ENCODE peak calls at places on chromosomes 2 and 18, in six cellular contexts. I is fibroblast of lung, W is PC-3, J is left colon, Y is glomerular endothelial cell, A is NCI-H774. X is an unnamed sample.

GRCh38 chr2:55408946-55409868 is 10.4 kb downstream of the CCDC88A start:
- DNase-seq in I (peak), Y (no peak), A (no peak), W (no peak), J (no peak), X (no peak)

GRCh38 chr2:13682878-13683277 is 949.6 kb upstream of the LRATD1 start:
- DNase-seq in I (peak), W (peak), A (no peak), J (no peak), Y (no peak), X (no peak)

GRCh38 chr2:226969412-226969811 is 133.6 kb downstream of the RHBDD1 start:
- DNase-seq in Y (no peak), I (peak), A (no peak), J (no peak), W (no peak), X (no peak)

GRCh38 chr2:172674968-172675303 is 60.7 kb upstream of the RAPGEF4 start:
- DNase-seq in I (no peak), Y (no peak), J (no peak), A (no peak), W (no peak), X (no peak)

GRCh38 chr2:41136966-41137494 is 685.1 kb upstream of the SLC8A1 start:
- DNase-seq in A (no peak), W (peak), I (peak), Y (no peak), J (no peak), X (no peak)

GRCh38 chr2:128921740-128922139 is 603.1 kb upstream of the HS6ST1 start:
- DNase-seq in Y (no peak), J (no peak), I (no peak), W (no peak), A (no peak), X (no peak)

GRCh38 chr2:85425588-85425987 is 7.1 kb downstream of the SH2D6 start:
- DNase-seq in J (no peak), Y (no peak), W (no peak), A (no peak), I (no peak), X (no peak)

GRCh38 chr2:62814132-62814531 is 108.6 kb downstream of the EHBP1 start:
- DNase-seq in J (no peak), W (no peak), A (no peak), I (peak), Y (no peak), X (no peak)

GRCh38 chr2:113118263-113118657 is 9.1 kb upstream of the IL1RN start:
- DNase-seq in A (no peak), W (peak), J (no peak), I (no peak), Y (no peak), X (no peak)

GRCh38 chr2:237164474-237165047 is 78.9 kb downstream of the COPS8 start:
- DNase-seq in A (no peak), Y (no peak), W (no peak), J (no peak), I (no peak), X (no peak)

GRCh38 chr2:107007927-107008326 is 122.0 kb upstream of the ST6GAL2 start:
- DNase-seq in W (peak), A (no peak), J (no peak), Y (no peak), I (no peak), X (no peak)

GRCh38 chr2:218223046-218223445 is 6.1 kb downstream of the ARPC2 start:
- DNase-seq in W (no peak), A (no peak), I (peak), J (no peak), Y (no peak), X (no peak)

GRCh38 chr18:49127606-49128190 is 176.9 kb upstream of the SMAD7 start:
- DNase-seq in Y (no peak), W (no peak), J (no peak), A (no peak), I (no peak), X (peak)

GRCh38 chr2:85133751-85134254 is 611 bp downstream of the TCF7L1 start:
- DNase-seq in I (peak), Y (no peak), A (no peak), J (peak), W (peak), X (no peak)

GRCh38 chr2:226213717-226214116 is 585.9 kb downstream of the IRS1 start:
- DNase-seq in J (no peak), I (peak), W (peak), A (no peak), Y (no peak), X (no peak)

GRCh38 chr18:24514439-24514838 is 54.0 kb downstream of the HRH4 start:
- DNase-seq in Y (peak), A (no peak), I (peak), W (peak), J (no peak), X (no peak)

GRCh38 chr18:79905389-79905911 is 46.0 kb downstream of the SLC66A2 start:
- DNase-seq in A (no peak), Y (no peak), J (no peak), W (no peak), I (peak), X (no peak)

GRCh38 chr18:7784171-7784570 is 217.1 kb downstream of the PTPRM start:
- DNase-seq in J (no peak), A (no peak), Y (no peak), I (peak), W (no peak), X (no peak)

GRCh38 chr2:166361351-166362153 is 14.2 kb downstream of the SCN9A start:
- DNase-seq in A (no peak), W (peak), J (no peak), Y (peak), I (peak), X (no peak)

GRCh38 chr18:71371951-71372605 is 1083.2 kb downstream of the SOCS6 start:
- DNase-seq in W (no peak), A (no peak), Y (no peak), I (no peak), J (no peak), X (no peak)

GRCh38 chr2:45396671-45397070 is 214.4 kb downstream of the SRBD1 start:
- DNase-seq in A (no peak), Y (no peak), I (no peak), J (no peak), W (no peak), X (no peak)

GRCh38 chr2:226782092-226782713 is 17.4 kb downstream of the IRS1 start:
- DNase-seq in Y (no peak), W (no peak), A (no peak), J (no peak), I (peak), X (no peak)

GRCh38 chr2:20065885-20066602 is 14.6 kb upstream of the LAPTM4A start:
- DNase-seq in W (peak), A (peak), J (peak), I (peak), Y (no peak), X (no peak)

GRCh38 chr2:178177066-178177679 is 17.1 kb upstream of the OSBPL6 start:
- DNase-seq in I (peak), A (no peak), W (peak), Y (no peak), J (no peak), X (no peak)

GRCh38 chr2:229221641-229222040 is 49.4 kb downstream of the PID1 start:
- DNase-seq in I (no peak), Y (no peak), W (no peak), J (no peak), A (no peak), X (no peak)

GRCh38 chr2:218000137-218000536 is 2.7 kb downstream of the TNS1 start:
- DNase-seq in A (no peak), I (peak), J (no peak), Y (no peak), W (no peak), X (no peak)